ENCODE peak calls at places on chromosomes 16 and 17, in four cellular contexts. I, K, M and C are unnamed samples.

GRCh38 chr16:2987854-2988253 is 7.6 kb upstream of the PKMYT1 start:
- DNase-seq in I (no peak), K (no peak), M (no peak), C (no peak)

GRCh38 chr16:19210968-19211367 is 42.9 kb downstream of the SYT17 start:
- DNase-seq in I (no peak), K (no peak), M (no peak), C (no peak)

GRCh38 chr17:17685775-17686291 is 4.6 kb downstream of the RAI1 start:
- DNase-seq in I (no peak), K (no peak), M (no peak), C (no peak)

GRCh38 chr17:78563189-78564145 is 13.7 kb downstream of the DNAH17 start:
- DNase-seq in I (peak), K (no peak), M (no peak), C (no peak)

GRCh38 chr16:26365555-26365954 is 673.8 kb downstream of the HS3ST4 start:
- DNase-seq in I (no peak), K (no peak), M (no peak), C (no peak)

GRCh38 chr16:4970010-4970409 is 11.9 kb downstream of the SEC14L5 start:
- DNase-seq in I (no peak), K (no peak), M (no peak), C (no peak)

GRCh38 chr16:8905168-8905762 is 23.1 kb downstream of the LITAFD start:
- DNase-seq in I (no peak), K (no peak), M (peak), C (no peak)

GRCh38 chr17:44628234-44629188 is 27.8 kb upstream of the MEIOC start:
- DNase-seq in I (no peak), K (peak), M (no peak), C (no peak)

GRCh38 chr16:2211923-2212347 is 1.3 kb upstream of the BRICD5 start:
- DNase-seq in I (no peak), K (no peak), M (no peak), C (no peak)

GRCh38 chr16:21646721-21647561 is 5.5 kb downstream of the IGSF6 start:
- DNase-seq in I (no peak), K (no peak), M (no peak), C (no peak)

GRCh38 chr16:79339863-79340262 is 260.7 kb downstream of the MAF start:
- DNase-seq in I (no peak), K (no peak), M (no peak), C (no peak)

GRCh38 chr17:40548982-40549680 is 16.1 kb downstream of the CCR7 start:
- DNase-seq in I (peak), K (no peak), M (peak), C (no peak)

GRCh38 chr17:63676540-63676933 is 23.4 kb downstream of the LIMD2 start:
- DNase-seq in I (no peak), K (no peak), M (peak), C (no peak)

GRCh38 chr17:63682441-63682840 is 17.5 kb downstream of the LIMD2 start:
- DNase-seq in I (no peak), K (no peak), M (no peak), C (no peak)

GRCh38 chr17:63680700-63681099 is 19.2 kb downstream of the LIMD2 start:
- DNase-seq in I (no peak), K (no peak), M (no peak), C (no peak)

GRCh38 chr17:63681530-63681929 is 18.4 kb downstream of the LIMD2 start:
- DNase-seq in I (no peak), K (no peak), M (no peak), C (no peak)

DNA sequence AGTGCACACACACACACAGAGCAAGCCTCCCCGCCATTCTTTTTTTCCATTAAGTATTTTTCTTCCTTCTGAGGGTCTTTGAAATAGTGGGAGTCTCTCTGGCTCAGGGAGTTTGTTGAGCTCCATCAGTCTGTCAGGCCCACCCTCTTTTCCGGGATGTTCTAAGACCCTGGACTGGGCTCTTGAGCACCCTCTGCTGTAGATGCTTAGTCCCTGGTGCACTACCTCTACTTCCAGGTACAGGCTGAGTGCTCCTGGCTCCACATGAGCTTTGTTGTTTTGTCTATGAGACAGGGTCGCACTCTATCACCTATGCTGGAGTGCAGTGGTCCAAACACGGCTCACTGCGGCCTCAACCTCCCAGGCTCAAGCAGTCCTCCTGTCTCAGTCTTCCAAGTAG is 20.7 kb downstream of the LIMD2 start:
- DNase-seq in I (no peak), K (no peak), M (no peak), C (no peak)
- TF ChIP-seq CTCF in I (no peak), K (no peak), M (no peak), C (no peak)

DNA sequence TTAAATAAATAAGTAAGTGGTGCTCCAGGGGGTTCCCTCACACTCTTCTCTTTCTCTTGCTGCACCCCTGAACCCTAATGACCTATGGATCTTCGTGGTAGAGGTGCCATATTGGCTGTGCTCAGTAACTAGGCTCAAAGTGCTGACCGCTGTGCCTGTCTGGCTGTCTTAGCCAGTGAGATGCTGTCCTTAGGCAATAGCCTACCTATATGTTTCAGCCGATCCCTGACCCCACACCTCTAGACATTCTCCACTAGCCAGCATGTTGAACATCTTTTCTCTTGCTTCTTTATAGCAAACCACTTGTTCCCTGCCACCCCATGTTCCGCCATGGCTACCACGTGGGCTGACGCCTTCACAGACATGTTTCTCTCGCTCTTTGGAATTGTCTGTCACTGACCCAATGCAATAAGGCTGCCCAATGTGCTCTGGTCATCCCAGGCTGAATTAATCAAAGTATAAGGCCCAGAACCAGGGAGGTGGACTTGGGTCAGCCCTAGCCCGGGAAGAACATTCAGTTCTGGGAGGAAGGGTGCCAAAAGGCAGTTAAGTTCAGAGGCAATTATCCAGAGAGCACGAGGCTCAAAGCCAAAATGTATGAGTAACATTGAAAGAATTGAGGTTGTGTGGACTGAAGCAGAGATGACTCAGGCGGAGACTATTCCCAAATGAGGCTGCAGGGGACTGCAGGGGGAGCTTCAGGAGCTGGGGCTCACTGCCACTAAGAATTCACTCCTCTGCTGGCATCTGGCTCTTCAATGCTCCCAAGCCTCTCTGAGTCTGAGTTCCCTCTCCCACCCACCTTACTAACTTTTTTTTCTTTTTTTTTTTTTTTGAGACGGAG is 28.7 kb upstream of the TNRC6A start:
- DNase-seq in I (peak), K (no peak), M (peak), C (no peak)
- TF ChIP-seq CTCF in I (peak), K (no peak), M (no peak), C (no peak)

GRCh38 chr17:73342057-73342522 is 30.3 kb upstream of the CDC42EP4 start:
- DNase-seq in I (peak), K (peak), M (peak), C (no peak)

GRCh38 chr17:73338566-73339247 is 26.9 kb upstream of the CDC42EP4 start:
- DNase-seq in I (no peak), K (no peak), M (no peak), C (no peak)

GRCh38 chr17:73338050-73338491 is 26.3 kb upstream of the CDC42EP4 start:
- DNase-seq in I (peak), K (no peak), M (peak), C (no peak)

GRCh38 chr17:73341350-73342056 is 29.7 kb upstream of the CDC42EP4 start:
- DNase-seq in I (no peak), K (no peak), M (no peak), C (no peak)

DNA sequence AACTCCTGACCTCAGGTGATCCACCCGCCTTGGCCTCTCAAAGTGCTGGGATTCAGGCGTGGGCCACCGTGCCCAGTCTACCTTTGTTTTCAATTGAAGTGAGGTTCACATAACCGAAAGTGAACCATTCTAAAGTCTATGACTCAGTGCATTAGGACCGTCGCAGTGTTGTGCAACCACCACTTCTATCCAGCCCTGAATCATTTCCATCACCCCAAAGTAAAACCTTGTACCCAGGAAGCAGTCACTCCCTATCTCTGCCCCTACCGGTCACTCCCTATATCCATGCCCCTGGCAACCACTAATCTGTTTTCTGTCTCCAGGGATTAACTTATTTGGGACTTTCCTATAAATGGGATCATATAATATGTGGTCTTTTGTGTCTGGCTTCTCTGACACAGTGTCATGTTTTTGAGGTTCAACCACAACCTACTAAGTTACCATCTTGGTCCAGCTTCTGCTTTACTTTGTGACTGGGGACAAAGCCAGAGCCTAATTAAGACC is 28.3 kb upstream of the CDC42EP4 start:
- DNase-seq in I (peak), K (no peak), M (no peak), C (peak)
- TF ChIP-seq CTCF in I (peak), K (no peak), M (no peak), C (peak)

GRCh38 chr17:82011617-82012481 is 10.8 kb downstream of the CENPX start:
- DNase-seq in I (no peak), K (no peak), M (no peak), C (no peak)
- TF ChIP-seq CTCF in I (no peak), K (no peak), M (no peak), C (no peak)